ENCODE peak calls at places on chromosomes 6 and 20, in four cellular contexts. B is heart left ventricle, X is astrocyte of the spinal cord, M is GM23338. P is an unnamed sample.

GRCh38 chr20:62876826-62877728 is 15.5 kb upstream of the TCFL5 start:
- DNase-seq in B (peak), X (no peak), M (no peak), P (peak)

GRCh38 chr6:150641398-150642139 is 41.9 kb downstream of the PLEKHG1 start:
- DNase-seq in B (no peak), M (no peak), X (peak), P (no peak)

GRCh38 chr20:46174469-46175126 is 56.5 kb downstream of the CD40 start:
- DNase-seq in B (peak), X (peak), M (peak), P (no peak)

GRCh38 chr6:80527552-80528052 is 421.1 kb downstream of the BCKDHB start:
- DNase-seq in B (no peak), M (no peak), X (no peak), P (no peak)

GRCh38 chr20:878511-879307 is 37.4 kb downstream of the ANGPT4 start:
- DNase-seq in M (peak), B (no peak), X (peak), P (no peak)

GRCh38 chr6:133184798-133185380 is 56.3 kb upstream of the EYA4 start:
- DNase-seq in B (no peak), M (peak), X (peak), P (no peak)

GRCh38 chr6:45461486-45461885 is 83.8 kb upstream of the SUPT3H start:
- DNase-seq in X (no peak), B (no peak), M (no peak), P (no peak)

GRCh38 chr6:90502381-90502780 is 84.5 kb downstream of the MAP3K7 start:
- DNase-seq in M (no peak), X (no peak), B (no peak), P (no peak)

GRCh38 chr6:167572106-167572505 is 247.2 kb downstream of the TTLL2 start:
- DNase-seq in X (no peak), B (no peak), M (no peak), P (no peak)

GRCh38 chr20:77231-77630 is 10.2 kb upstream of the DEFB125 start:
- DNase-seq in M (no peak), B (no peak), X (no peak), P (no peak)

GRCh38 chr6:132511836-132512230 is 1.1 kb downstream of the STX7 start:
- DNase-seq in M (no peak), X (no peak), B (no peak), P (no peak)

GRCh38 chr6:127022297-127022696 is 96.2 kb upstream of the RSPO3 start:
- DNase-seq in M (no peak), X (peak), B (peak), P (no peak)

GRCh38 chr6:146905313-146905712 is 298.9 kb upstream of the STXBP5 start:
- DNase-seq in M (no peak), B (no peak), X (peak), P (no peak)

GRCh38 chr20:62651285-62652021 is 9.2 kb downstream of the SLCO4A1 start:
- DNase-seq in B (no peak), X (no peak), M (peak), P (peak)

GRCh38 chr6:17470953-17471335 is 77.5 kb downstream of the CAP2 start:
- DNase-seq in M (no peak), B (no peak), X (no peak), P (no peak)

GRCh38 chr6:10877012-10877411 is 4.8 kb downstream of the GCM2 start:
- DNase-seq in M (no peak), B (peak), X (no peak), P (no peak)

GRCh38 chr6:167699141-167700036 is 127.3 kb upstream of the AFDN start:
- DNase-seq in X (peak), B (peak), M (no peak), P (peak)

GRCh38 chr6:129030231-129030630 is 147.3 kb downstream of the LAMA2 start:
- DNase-seq in B (no peak), M (no peak), X (no peak), P (no peak)

GRCh38 chr6:14450133-14451040 is 332.8 kb downstream of the CD83 start:
- DNase-seq in B (no peak), M (no peak), X (no peak), P (no peak)

GRCh38 chr6:20217476-20217855 is 5.2 kb upstream of the MBOAT1 start:
- DNase-seq in M (no peak), B (no peak), X (no peak), P (no peak)

GRCh38 chr20:62303327-62304226 is 780 bp downstream of the ADRM1 start:
- DNase-seq in B (no peak), X (peak), M (no peak), P (no peak)

GRCh38 chr6:152975204-152975915 is 7.5 kb downstream of the FBXO5 start:
- DNase-seq in B (no peak), X (no peak), M (no peak), P (no peak)

GRCh38 chr20:34709044-34709835 is 5.1 kb downstream of the TP53INP2 start:
- DNase-seq in B (peak), M (peak), X (peak), P (peak)

GRCh38 chr6:157825243-157825904 is 2.3 kb downstream of the SNX9 start:
- DNase-seq in M (no peak), B (no peak), X (peak), P (no peak)

GRCh38 chr6:165245287-165245686 is 64.1 kb downstream of the C6orf118 start:
- DNase-seq in X (peak), M (peak), B (no peak), P (no peak)

GRCh38 chr20:18092890-18093289 is 35.2 kb upstream of the OVOL2 start:
- DNase-seq in B (no peak), M (peak), X (no peak), P (no peak)

GRCh38 chr20:6575912-6576391 is 191.5 kb upstream of the BMP2 start:
- DNase-seq in X (peak), B (no peak), M (no peak), P (no peak)

GRCh38 chr20:61822396-61822795 is 243.3 kb downstream of the TAF4 start:
- DNase-seq in B (peak), M (no peak), X (no peak), P (no peak)

DNA sequence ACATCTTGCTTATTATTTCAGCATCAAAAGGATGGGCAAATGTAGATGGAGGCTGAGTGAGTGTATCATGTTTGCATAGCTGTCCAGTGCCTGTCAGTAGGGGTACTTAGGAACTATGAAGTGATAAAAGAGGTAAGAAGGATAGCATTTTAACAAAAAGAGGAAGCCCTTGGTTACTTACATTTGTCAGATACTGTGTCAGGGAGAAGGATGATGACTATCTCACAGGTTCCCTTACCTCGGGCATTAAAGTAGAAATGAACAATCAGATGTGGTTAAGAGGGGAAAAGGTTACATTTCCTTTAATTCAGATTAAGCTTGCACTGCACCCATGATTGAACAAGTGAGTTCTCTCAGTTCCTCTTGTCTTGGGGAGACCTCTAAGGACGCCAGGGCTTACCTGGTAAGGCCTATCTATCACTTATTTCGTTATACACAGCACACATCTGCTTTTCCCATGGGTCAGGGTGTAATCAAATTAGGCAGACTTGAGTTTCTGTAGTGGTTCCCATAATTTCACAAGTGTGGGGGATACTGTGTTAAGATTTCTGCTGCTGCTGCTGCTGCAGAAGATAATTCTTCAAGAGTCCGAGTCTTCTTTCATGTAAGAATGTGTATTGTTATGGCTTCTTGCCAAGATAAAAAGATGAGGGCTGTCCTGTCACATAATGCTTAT is 4.5 kb downstream of the FOXO3 start:
- DNase-seq in M (no peak), B (no peak), X (peak), P (no peak)
- H3K4me3 ChIP-seq in M (no peak), B (peak), X (no peak), P (peak)

GRCh38 chr6:170268216-170269129 is 22.4 kb downstream of the DLL1 start:
- DNase-seq in X (no peak), M (no peak), B (peak), P (no peak)

GRCh38 chr6:170267688-170268087 is 23.2 kb downstream of the DLL1 start:
- DNase-seq in M (no peak), X (no peak), B (peak), P (no peak)

GRCh38 chr6:170269873-170270541 is 20.9 kb downstream of the DLL1 start:
- DNase-seq in M (no peak), B (peak), X (no peak), P (no peak)

GRCh38 chr6:170270984-170271593 is 19.8 kb downstream of the DLL1 start:
- DNase-seq in X (no peak), M (no peak), B (peak), P (no peak)

DNA sequence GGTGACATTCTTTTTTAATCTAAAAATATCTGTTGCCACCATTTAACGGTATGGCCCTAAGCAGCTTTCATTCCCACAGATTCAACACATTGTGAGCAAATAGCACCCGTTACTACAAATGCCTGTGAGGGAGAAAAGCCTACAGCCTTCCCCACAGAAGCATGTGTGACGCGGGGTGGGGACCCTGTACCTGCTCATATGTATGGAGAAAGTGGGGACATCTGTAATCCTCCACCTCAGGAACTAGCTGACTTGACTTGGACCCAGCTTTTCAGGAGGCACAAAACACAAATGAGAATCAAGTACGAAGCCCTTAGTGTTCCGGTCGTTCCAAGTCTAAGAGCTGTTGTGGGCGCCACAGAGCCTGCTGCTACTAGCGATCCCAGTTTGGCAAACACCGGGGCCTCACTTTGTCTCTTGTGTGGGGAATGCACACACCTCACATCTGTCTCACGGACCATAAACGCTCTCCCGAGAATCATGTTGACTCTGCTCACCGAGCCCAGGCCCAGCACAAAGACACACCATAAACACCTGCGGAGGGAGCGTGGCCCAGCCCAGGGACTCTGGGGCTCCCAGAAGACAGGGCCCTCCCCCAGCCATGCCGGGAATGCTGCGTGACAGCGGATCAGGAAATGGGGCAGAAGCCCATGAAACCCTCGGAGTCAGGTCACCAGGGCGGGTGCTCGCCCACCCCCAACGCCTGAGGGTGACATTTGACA is 21.6 kb downstream of the DLL1 start:
- DNase-seq in B (peak), M (no peak), X (no peak), P (no peak)
- H3K4me3 ChIP-seq in B (no peak), M (no peak), X (no peak), P (no peak)

GRCh38 chr20:23515250-23515939 is 24.5 kb downstream of the CST8 start:
- DNase-seq in X (no peak), M (peak), B (no peak), P (no peak)
- H3K4me3 ChIP-seq in X (no peak), M (no peak), B (no peak), P (no peak)

DNA sequence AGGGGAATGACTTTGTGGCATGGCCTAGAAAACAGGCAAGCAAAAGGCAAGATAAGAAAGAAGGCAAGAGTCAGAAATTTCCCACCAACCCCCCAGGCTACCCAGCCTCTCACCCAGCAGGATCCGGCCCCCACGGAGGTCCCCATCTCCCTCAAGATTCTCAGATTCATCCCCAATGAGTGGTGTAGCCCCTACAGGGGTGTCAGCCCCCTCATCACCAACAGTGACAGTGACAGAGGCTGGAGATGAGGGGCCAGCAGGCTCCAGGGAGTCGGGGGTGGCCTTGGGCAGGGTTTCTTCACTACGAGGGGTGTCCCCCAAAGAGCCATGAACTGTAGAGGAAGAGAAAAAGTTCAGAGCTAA is 1.0 kb downstream of the EHMT2 start:
- DNase-seq in X (no peak), B (no peak), M (no peak), P (no peak)
- H3K4me3 ChIP-seq in X (peak), B (peak), M (peak), P (peak)

DNA sequence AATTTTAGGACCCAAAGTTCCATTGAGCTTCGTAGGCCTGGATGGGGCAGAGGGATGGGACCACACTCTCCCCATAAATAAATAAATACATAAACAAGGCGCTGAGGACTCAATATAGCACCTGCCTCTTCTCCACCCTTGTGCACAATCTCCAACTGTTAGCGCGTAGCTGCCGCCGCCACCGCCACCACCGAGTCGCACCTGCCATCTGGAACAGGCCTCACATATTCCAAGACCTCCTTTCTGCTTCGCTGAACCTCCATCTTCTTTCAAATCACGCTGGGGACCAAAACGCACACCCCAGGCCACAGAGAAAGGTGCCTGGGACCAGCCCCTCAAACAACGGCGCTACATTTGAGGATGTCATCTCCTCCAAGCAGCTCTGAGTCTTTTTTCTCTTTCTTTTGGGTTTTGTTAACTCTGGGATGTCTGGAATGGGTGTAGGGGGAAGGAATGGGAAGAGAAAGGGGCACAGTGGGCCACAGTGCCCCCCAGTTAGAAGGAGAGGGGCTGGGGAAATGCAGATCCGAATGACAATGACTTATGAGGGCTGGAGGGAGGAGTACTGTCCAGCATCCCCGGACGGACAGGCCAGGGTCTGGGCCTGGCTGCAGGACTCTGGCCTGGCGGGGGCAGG is 49.7 kb downstream of the NOL4L start:
- DNase-seq in X (no peak), M (no peak), B (no peak), P (no peak)
- H3K4me3 ChIP-seq in X (no peak), M (peak), B (peak), P (no peak)

GRCh38 chr6:138774370-138774769 is 801 bp downstream of the CCDC28A start:
- DNase-seq in B (no peak), M (no peak), X (no peak), P (no peak)
- H3K4me3 ChIP-seq in B (peak), M (peak), X (peak), P (peak)

GRCh38 chr20:32585519-32586127 is 490 bp upstream of the NOL4L start:
- DNase-seq in M (peak), X (no peak), B (no peak), P (no peak)
- H3K4me3 ChIP-seq in M (peak), X (no peak), B (peak), P (peak)

GRCh38 chr6:35043381-35043780 is 97.8 kb downstream of the TCP11 start:
- DNase-seq in M (no peak), X (no peak), B (no peak), P (no peak)

GRCh38 chr6:35044771-35045275 is 96.3 kb downstream of the TCP11 start:
- DNase-seq in M (no peak), X (no peak), B (no peak), P (peak)

GRCh38 chr6:35042451-35042850 is 98.7 kb downstream of the TCP11 start:
- DNase-seq in X (no peak), M (no peak), B (no peak), P (peak)

GRCh38 chr6:35046098-35046497 is 95.0 kb downstream of the TCP11 start:
- DNase-seq in X (no peak), M (no peak), B (no peak), P (no peak)

GRCh38 chr6:35044145-35044745 is 96.9 kb downstream of the TCP11 start:
- DNase-seq in M (peak), X (peak), B (no peak), P (peak)
- H3K4me3 ChIP-seq in M (no peak), X (no peak), B (no peak), P (no peak)

P was measured in tibial artery.